ENCODE peak calls at places on chromosomes 1 and 21, in four cellular contexts. One of them, this sample, is unnamed.

GRCh38 chr1:219402925-219403324 is 210.0 kb downstream of the ZC3H11B start:
- DNase-seq in thoracic aorta: no peak
- DNase-seq in upper lobe of right lung: no peak
- DNase-seq in colonic mucosa: no peak
- DNase-seq in this sample: no peak

GRCh38 chr1:26799479-26800133 is 11.9 kb downstream of the PIGV start:
- DNase-seq in thoracic aorta: no peak
- DNase-seq in upper lobe of right lung: no peak
- DNase-seq in colonic mucosa: no peak
- DNase-seq in this sample: no peak

GRCh38 chr1:206686486-206687249 is 2.0 kb downstream of the MAPKAPK2 start:
- DNase-seq in thoracic aorta: no peak
- DNase-seq in upper lobe of right lung: no peak
- DNase-seq in colonic mucosa: no peak
- DNase-seq in this sample: peak; percentile 69

GRCh38 chr1:237183963-237184540 is 142.1 kb downstream of the RYR2 start:
- DNase-seq in thoracic aorta: no peak
- DNase-seq in upper lobe of right lung: no peak
- DNase-seq in colonic mucosa: no peak
- DNase-seq in this sample: no peak

GRCh38 chr21:34846601-34847112 is 177.9 kb downstream of the CLIC6 start:
- DNase-seq in thoracic aorta: no peak
- DNase-seq in upper lobe of right lung: peak; percentile 70
- DNase-seq in colonic mucosa: peak; percentile 50
- DNase-seq in this sample: no peak

GRCh38 chr21:25005388-25005787 is 601.9 kb downstream of the MRPL39 start:
- DNase-seq in thoracic aorta: no peak
- DNase-seq in upper lobe of right lung: no peak
- DNase-seq in colonic mucosa: no peak
- DNase-seq in this sample: no peak

GRCh38 chr1:167249702-167250101 is 29.0 kb downstream of the POU2F1 start:
- DNase-seq in thoracic aorta: no peak
- DNase-seq in upper lobe of right lung: no peak
- DNase-seq in colonic mucosa: no peak
- DNase-seq in this sample: peak; percentile 20

GRCh38 chr1:96256391-96256790 is 465.2 kb upstream of the PTBP2 start:
- DNase-seq in thoracic aorta: no peak
- DNase-seq in upper lobe of right lung: no peak
- DNase-seq in colonic mucosa: no peak
- DNase-seq in this sample: no peak

GRCh38 chr1:27360159-27361043 is 6.4 kb downstream of the MAP3K6 start:
- DNase-seq in thoracic aorta: no peak
- DNase-seq in upper lobe of right lung: peak; percentile 74
- DNase-seq in colonic mucosa: peak; percentile 44
- DNase-seq in this sample: peak; percentile 74

GRCh38 chr1:3323021-3323790 is 131.3 kb upstream of the ARHGEF16 start:
- DNase-seq in thoracic aorta: no peak
- DNase-seq in upper lobe of right lung: peak; percentile 89
- DNase-seq in colonic mucosa: peak; percentile 74
- DNase-seq in this sample: no peak

GRCh38 chr1:179812501-179813292 is 64.9 kb downstream of the TOR1AIP2 start:
- DNase-seq in thoracic aorta: no peak
- DNase-seq in upper lobe of right lung: no peak
- DNase-seq in colonic mucosa: no peak
- DNase-seq in this sample: no peak

GRCh38 chr1:167533851-167534300 is 15.5 kb upstream of the CD247 start:
- DNase-seq in thoracic aorta: no peak
- DNase-seq in upper lobe of right lung: peak; percentile 76
- DNase-seq in colonic mucosa: peak; percentile 69
- DNase-seq in this sample: peak; percentile 81

GRCh38 chr21:29718081-29718815 is 221.5 kb downstream of the GRIK1 start:
- DNase-seq in thoracic aorta: no peak
- DNase-seq in upper lobe of right lung: no peak
- DNase-seq in colonic mucosa: no peak
- DNase-seq in this sample: no peak

GRCh38 chr1:147493349-147493748 is 48.0 kb upstream of the BCL9 start:
- DNase-seq in thoracic aorta: no peak
- DNase-seq in upper lobe of right lung: no peak
- DNase-seq in colonic mucosa: no peak
- DNase-seq in this sample: no peak

GRCh38 chr1:190599677-190600076 is 122.0 kb upstream of the BRINP3 start:
- DNase-seq in thoracic aorta: no peak
- DNase-seq in upper lobe of right lung: no peak
- DNase-seq in colonic mucosa: no peak
- DNase-seq in this sample: no peak

GRCh38 chr1:154837679-154838171 is 32.4 kb downstream of the KCNN3 start:
- DNase-seq in thoracic aorta: no peak
- DNase-seq in upper lobe of right lung: peak; percentile 73
- DNase-seq in colonic mucosa: peak; percentile 39
- DNase-seq in this sample: peak; percentile 70

GRCh38 chr1:159869607-159870006 is 7.2 kb upstream of the VSIG8 start:
- DNase-seq in thoracic aorta: no peak
- DNase-seq in upper lobe of right lung: no peak
- DNase-seq in colonic mucosa: no peak
- DNase-seq in this sample: no peak

GRCh38 chr1:174266476-174266875 is 107.2 kb downstream of the RABGAP1L start:
- DNase-seq in thoracic aorta: no peak
- DNase-seq in upper lobe of right lung: no peak
- DNase-seq in colonic mucosa: no peak
- DNase-seq in this sample: no peak

GRCh38 chr1:10736623-10737267 is 59.7 kb downstream of the CASZ1 start:
- DNase-seq in thoracic aorta: no peak
- DNase-seq in upper lobe of right lung: peak; percentile 88
- DNase-seq in colonic mucosa: no peak
- DNase-seq in this sample: no peak

GRCh38 chr1:211829343-211830054 is 1.1 kb downstream of the LPGAT1 start:
- DNase-seq in thoracic aorta: no peak
- DNase-seq in upper lobe of right lung: no peak
- DNase-seq in colonic mucosa: peak; percentile 43
- DNase-seq in this sample: no peak

GRCh38 chr1:209646558-209646957 is 5.7 kb downstream of the LAMB3 start:
- DNase-seq in thoracic aorta: no peak
- DNase-seq in upper lobe of right lung: no peak
- DNase-seq in colonic mucosa: no peak
- DNase-seq in this sample: no peak
- TF ChIP-seq CTCF in thoracic aorta: no peak
- TF ChIP-seq CTCF in upper lobe of right lung: peak; percentile 15
- TF ChIP-seq CTCF in colonic mucosa: no peak
- TF ChIP-seq CTCF in this sample: no peak

GRCh38 chr1:146051452-146051852 is 29.9 kb upstream of the HJV start:
- DNase-seq in thoracic aorta: no peak
- DNase-seq in upper lobe of right lung: no peak
- DNase-seq in colonic mucosa: no peak
- DNase-seq in this sample: no peak
- TF ChIP-seq CTCF in thoracic aorta: no peak
- TF ChIP-seq CTCF in upper lobe of right lung: no peak
- TF ChIP-seq CTCF in colonic mucosa: no peak
- TF ChIP-seq CTCF in this sample: no peak

GRCh38 chr1:61842863-61843514 is 100.7 kb downstream of the PATJ start:
- DNase-seq in thoracic aorta: no peak
- DNase-seq in upper lobe of right lung: no peak
- DNase-seq in colonic mucosa: no peak
- DNase-seq in this sample: no peak
- TF ChIP-seq CTCF in thoracic aorta: no peak
- TF ChIP-seq CTCF in upper lobe of right lung: no peak
- TF ChIP-seq CTCF in colonic mucosa: no peak
- TF ChIP-seq CTCF in this sample: no peak

GRCh38 chr1:6944434-6944833 is 159.2 kb downstream of the CAMTA1 start:
- DNase-seq in thoracic aorta: no peak
- DNase-seq in upper lobe of right lung: no peak
- DNase-seq in colonic mucosa: no peak
- DNase-seq in this sample: no peak
- TF ChIP-seq CTCF in thoracic aorta: no peak
- TF ChIP-seq CTCF in upper lobe of right lung: no peak
- TF ChIP-seq CTCF in colonic mucosa: no peak
- TF ChIP-seq CTCF in this sample: no peak

DNA sequence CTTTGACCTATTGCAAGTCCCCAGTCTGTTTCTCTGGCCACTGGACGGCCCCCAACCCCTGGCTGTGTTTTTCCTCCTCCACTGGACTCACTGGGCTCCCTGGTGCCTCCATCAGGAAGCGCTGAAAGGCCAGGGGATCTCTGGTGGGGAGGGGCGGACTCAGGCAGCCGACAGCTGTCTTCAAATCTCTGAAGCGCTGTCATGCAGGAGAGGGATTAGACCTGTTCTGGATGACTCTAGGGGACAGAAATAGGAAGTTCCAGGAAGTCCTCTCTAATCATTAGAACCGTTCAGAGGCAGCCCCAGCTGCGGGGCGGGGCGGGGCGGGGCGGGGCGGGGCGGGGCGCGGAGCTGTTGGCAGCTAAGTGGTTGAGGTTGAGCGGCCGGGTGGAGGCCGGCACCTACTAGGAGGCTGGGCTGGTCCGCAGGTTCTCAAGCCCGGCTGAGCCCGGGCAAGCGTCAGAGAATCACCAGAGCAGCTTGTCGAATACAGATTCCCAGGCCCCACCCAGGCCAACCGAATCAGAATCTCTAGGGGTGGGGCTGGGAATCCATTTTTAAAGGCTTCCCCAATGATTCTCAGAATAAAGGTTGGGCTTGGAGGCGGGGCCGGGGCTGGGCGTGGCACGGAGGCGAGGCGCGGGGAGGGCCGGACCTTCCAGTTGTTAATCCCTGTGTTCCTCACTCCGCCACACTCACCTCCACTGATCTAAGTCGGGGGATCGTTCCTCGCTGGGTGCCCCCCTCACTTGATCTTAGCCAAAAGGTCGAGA is 11.4 kb upstream of the PHLDA3 start:
- DNase-seq in thoracic aorta: no peak
- DNase-seq in upper lobe of right lung: peak; percentile 94
- DNase-seq in colonic mucosa: peak; percentile 95
- DNase-seq in this sample: peak; percentile 81
- TF ChIP-seq CTCF in thoracic aorta: no peak
- TF ChIP-seq CTCF in upper lobe of right lung: no peak
- TF ChIP-seq CTCF in colonic mucosa: no peak
- TF ChIP-seq CTCF in this sample: no peak

DNA sequence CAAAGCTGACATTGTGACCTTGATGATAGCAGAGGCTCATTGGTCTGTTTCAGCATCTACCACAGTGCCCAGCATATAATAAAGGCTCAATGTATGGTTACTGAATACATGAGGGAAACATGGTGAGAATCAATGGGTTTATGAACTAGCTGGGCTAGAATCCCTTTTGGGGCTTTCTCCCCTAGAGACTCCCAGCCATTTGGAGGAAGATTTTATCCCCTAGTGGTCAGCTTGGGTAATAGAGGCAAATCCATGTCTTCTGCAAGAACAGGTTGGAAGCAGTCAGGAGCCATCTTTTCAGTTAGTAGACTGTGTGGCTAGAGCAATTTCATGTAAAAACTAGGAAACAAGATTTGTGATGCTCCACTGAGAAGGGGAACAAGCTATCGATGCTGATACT is 15.8 kb upstream of the REG4 start:
- DNase-seq in thoracic aorta: no peak
- DNase-seq in upper lobe of right lung: no peak
- DNase-seq in colonic mucosa: no peak
- DNase-seq in this sample: no peak
- TF ChIP-seq CTCF in thoracic aorta: no peak
- TF ChIP-seq CTCF in upper lobe of right lung: peak; percentile 36
- TF ChIP-seq CTCF in colonic mucosa: peak; percentile 21
- TF ChIP-seq CTCF in this sample: no peak

DNA sequence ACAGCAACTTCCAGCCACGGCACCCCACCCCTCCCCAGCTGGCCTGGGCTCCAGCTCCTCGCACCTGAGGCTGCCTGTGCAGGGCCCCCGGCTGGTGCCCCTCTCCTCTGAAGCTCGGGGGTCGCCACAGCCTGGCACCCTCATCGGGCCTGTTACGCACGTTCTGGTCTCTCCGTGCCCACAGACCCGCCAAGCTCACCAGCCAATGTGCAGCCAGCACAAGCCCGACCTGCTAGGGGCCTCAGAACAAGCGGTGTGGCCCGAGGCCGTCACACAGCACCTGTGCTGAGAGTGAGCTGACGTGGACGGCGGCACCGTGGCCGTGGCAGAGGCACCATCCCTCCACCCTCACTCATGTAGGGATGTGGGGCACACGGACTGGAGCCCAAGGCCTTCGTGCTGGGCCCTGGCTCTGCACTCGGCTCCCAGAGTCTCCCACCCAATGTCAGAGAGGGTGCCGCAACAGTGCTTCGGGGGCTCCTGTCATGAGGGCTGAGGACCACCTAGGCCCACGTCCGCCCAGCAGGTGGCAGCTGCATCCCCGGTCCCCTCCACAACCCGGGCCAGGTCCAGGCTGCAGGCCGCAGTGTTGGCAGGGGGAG is 4.4 kb upstream of the SAMD11 start:
- DNase-seq in thoracic aorta: no peak
- DNase-seq in upper lobe of right lung: no peak
- DNase-seq in colonic mucosa: no peak
- DNase-seq in this sample: no peak
- TF ChIP-seq CTCF in thoracic aorta: no peak
- TF ChIP-seq CTCF in upper lobe of right lung: no peak
- TF ChIP-seq CTCF in colonic mucosa: no peak
- TF ChIP-seq CTCF in this sample: no peak

GRCh38 chr1:232303221-232303620 is 326.7 kb downstream of the SIPA1L2 start:
- DNase-seq in thoracic aorta: no peak
- DNase-seq in upper lobe of right lung: no peak
- DNase-seq in colonic mucosa: no peak
- DNase-seq in this sample: no peak

GRCh38 chr1:232305020-232305419 is 324.9 kb downstream of the SIPA1L2 start:
- DNase-seq in thoracic aorta: no peak
- DNase-seq in upper lobe of right lung: peak; percentile 72
- DNase-seq in colonic mucosa: peak; percentile 65
- DNase-seq in this sample: no peak

GRCh38 chr1:232300461-232300860 is 329.5 kb downstream of the SIPA1L2 start:
- DNase-seq in thoracic aorta: no peak
- DNase-seq in upper lobe of right lung: no peak
- DNase-seq in colonic mucosa: no peak
- DNase-seq in this sample: no peak

GRCh38 chr1:232302376-232303049 is 327.4 kb downstream of the SIPA1L2 start:
- DNase-seq in thoracic aorta: no peak
- DNase-seq in upper lobe of right lung: no peak
- DNase-seq in colonic mucosa: no peak
- DNase-seq in this sample: no peak

GRCh38 chr1:232301246-232301645 is 328.7 kb downstream of the SIPA1L2 start:
- DNase-seq in thoracic aorta: no peak
- DNase-seq in upper lobe of right lung: no peak
- DNase-seq in colonic mucosa: no peak
- DNase-seq in this sample: no peak
- TF ChIP-seq CTCF in thoracic aorta: no peak
- TF ChIP-seq CTCF in upper lobe of right lung: no peak
- TF ChIP-seq CTCF in colonic mucosa: no peak
- TF ChIP-seq CTCF in this sample: no peak

GRCh38 chr1:107056426-107057196 is at the start of gene PRMT6:
- DNase-seq in thoracic aorta: peak; percentile 22
- DNase-seq in upper lobe of right lung: peak; percentile 93
- DNase-seq in colonic mucosa: peak; percentile 83
- DNase-seq in this sample: peak; percentile 83
- TF ChIP-seq CTCF in thoracic aorta: no peak
- TF ChIP-seq CTCF in upper lobe of right lung: no peak
- TF ChIP-seq CTCF in colonic mucosa: no peak
- TF ChIP-seq CTCF in this sample: peak; percentile 28

GRCh38 chr1:16078925-16079656 is 5.6 kb upstream of the FAM131C start:
- DNase-seq in thoracic aorta: no peak
- DNase-seq in upper lobe of right lung: peak; percentile 87
- DNase-seq in colonic mucosa: peak; percentile 84
- DNase-seq in this sample: peak; percentile 84
- TF ChIP-seq CTCF in thoracic aorta: peak; percentile 91
- TF ChIP-seq CTCF in upper lobe of right lung: peak; percentile 87
- TF ChIP-seq CTCF in colonic mucosa: peak; percentile 79
- TF ChIP-seq CTCF in this sample: peak; percentile 89

This sample was measured in GM10248.